ENCODE peak calls at places on chromosome 9, in ten cellular contexts. One of them, this sample, is unnamed.

GRCh38 chr9:132024589-132024988 is 55.1 kb downstream of the MED27 start:
- DNase-seq in NCI-H1694 treated with DMSO at 0.1 percent for 48 hours: no peak
- DNase-seq in breast epithelium: no peak
- DNase-seq in GM12891: no peak
- DNase-seq in iPS-NIHi11: no peak
- DNase-seq in brain microvascular endothelial cell: no peak
- DNase-seq in prostate gland: no peak
- DNase-seq in midbrain: no peak
- DNase-seq in astrocyte of the hippocampus: no peak
- DNase-seq in fibroblast of pulmonary artery: no peak
- DNase-seq in this sample: no peak

GRCh38 chr9:35579130-35579529 is 25.9 kb upstream of the TESK1 start:
- DNase-seq in NCI-H1694 treated with DMSO at 0.1 percent for 48 hours: no peak
- DNase-seq in breast epithelium: no peak
- DNase-seq in GM12891: no peak
- DNase-seq in iPS-NIHi11: no peak
- DNase-seq in brain microvascular endothelial cell: no peak
- DNase-seq in prostate gland: no peak
- DNase-seq in midbrain: no peak
- DNase-seq in astrocyte of the hippocampus: no peak
- DNase-seq in fibroblast of pulmonary artery: no peak
- DNase-seq in this sample: no peak

GRCh38 chr9:4137234-4137633 is 162.6 kb downstream of the GLIS3 start:
- DNase-seq in NCI-H1694 treated with DMSO at 0.1 percent for 48 hours: no peak
- DNase-seq in breast epithelium: no peak
- DNase-seq in GM12891: no peak
- DNase-seq in iPS-NIHi11: peak
- DNase-seq in brain microvascular endothelial cell: peak
- DNase-seq in prostate gland: no peak
- DNase-seq in midbrain: no peak
- DNase-seq in astrocyte of the hippocampus: peak
- DNase-seq in fibroblast of pulmonary artery: peak
- DNase-seq in this sample: peak

GRCh38 chr9:109295475-109296110 is 25.3 kb downstream of the EPB41L4B start:
- DNase-seq in NCI-H1694 treated with DMSO at 0.1 percent for 48 hours: peak
- DNase-seq in breast epithelium: no peak
- DNase-seq in GM12891: no peak
- DNase-seq in iPS-NIHi11: no peak
- DNase-seq in brain microvascular endothelial cell: no peak
- DNase-seq in prostate gland: no peak
- DNase-seq in midbrain: no peak
- DNase-seq in astrocyte of the hippocampus: peak
- DNase-seq in fibroblast of pulmonary artery: no peak
- DNase-seq in this sample: peak

GRCh38 chr9:91905958-91906585 is 44.0 kb downstream of the ROR2 start:
- DNase-seq in NCI-H1694 treated with DMSO at 0.1 percent for 48 hours: no peak
- DNase-seq in breast epithelium: no peak
- DNase-seq in GM12891: peak
- DNase-seq in iPS-NIHi11: no peak
- DNase-seq in brain microvascular endothelial cell: no peak
- DNase-seq in prostate gland: peak
- DNase-seq in midbrain: no peak
- DNase-seq in astrocyte of the hippocampus: no peak
- DNase-seq in fibroblast of pulmonary artery: no peak
- DNase-seq in this sample: peak

GRCh38 chr9:114503522-114504340 is 1.5 kb downstream of the WHRN start:
- DNase-seq in NCI-H1694 treated with DMSO at 0.1 percent for 48 hours: no peak
- DNase-seq in breast epithelium: no peak
- DNase-seq in GM12891: no peak
- DNase-seq in iPS-NIHi11: no peak
- DNase-seq in brain microvascular endothelial cell: no peak
- DNase-seq in prostate gland: no peak
- DNase-seq in midbrain: peak
- DNase-seq in astrocyte of the hippocampus: peak
- DNase-seq in fibroblast of pulmonary artery: no peak
- DNase-seq in this sample: no peak

GRCh38 chr9:2720179-2720654 is 2.9 kb downstream of the KCNV2 start:
- DNase-seq in NCI-H1694 treated with DMSO at 0.1 percent for 48 hours: no peak
- DNase-seq in breast epithelium: no peak
- DNase-seq in GM12891: no peak
- DNase-seq in iPS-NIHi11: no peak
- DNase-seq in brain microvascular endothelial cell: no peak
- DNase-seq in prostate gland: no peak
- DNase-seq in midbrain: no peak
- DNase-seq in astrocyte of the hippocampus: no peak
- DNase-seq in fibroblast of pulmonary artery: no peak
- DNase-seq in this sample: no peak

GRCh38 chr9:3809724-3810123 is 283.9 kb upstream of the RFX3 start:
- DNase-seq in NCI-H1694 treated with DMSO at 0.1 percent for 48 hours: no peak
- DNase-seq in breast epithelium: no peak
- DNase-seq in GM12891: no peak
- DNase-seq in iPS-NIHi11: no peak
- DNase-seq in brain microvascular endothelial cell: no peak
- DNase-seq in prostate gland: no peak
- DNase-seq in midbrain: no peak
- DNase-seq in astrocyte of the hippocampus: no peak
- DNase-seq in fibroblast of pulmonary artery: no peak
- DNase-seq in this sample: no peak

GRCh38 chr9:19498015-19498414 is 89.2 kb downstream of the ACER2 start:
- DNase-seq in NCI-H1694 treated with DMSO at 0.1 percent for 48 hours: no peak
- DNase-seq in breast epithelium: no peak
- DNase-seq in GM12891: no peak
- DNase-seq in iPS-NIHi11: no peak
- DNase-seq in brain microvascular endothelial cell: no peak
- DNase-seq in prostate gland: no peak
- DNase-seq in midbrain: no peak
- DNase-seq in astrocyte of the hippocampus: no peak
- DNase-seq in fibroblast of pulmonary artery: peak
- DNase-seq in this sample: peak

GRCh38 chr9:92342825-92343488 is 17.2 kb downstream of the CENPP start:
- DNase-seq in NCI-H1694 treated with DMSO at 0.1 percent for 48 hours: no peak
- DNase-seq in breast epithelium: no peak
- DNase-seq in GM12891: no peak
- DNase-seq in iPS-NIHi11: no peak
- DNase-seq in brain microvascular endothelial cell: no peak
- DNase-seq in prostate gland: no peak
- DNase-seq in midbrain: peak
- DNase-seq in astrocyte of the hippocampus: peak
- DNase-seq in fibroblast of pulmonary artery: peak
- DNase-seq in this sample: no peak

GRCh38 chr9:76453785-76454184 is 5.2 kb upstream of the GCNT1 start:
- DNase-seq in NCI-H1694 treated with DMSO at 0.1 percent for 48 hours: no peak
- DNase-seq in breast epithelium: no peak
- DNase-seq in GM12891: no peak
- DNase-seq in iPS-NIHi11: no peak
- DNase-seq in brain microvascular endothelial cell: peak
- DNase-seq in prostate gland: no peak
- DNase-seq in midbrain: no peak
- DNase-seq in astrocyte of the hippocampus: no peak
- DNase-seq in fibroblast of pulmonary artery: peak
- DNase-seq in this sample: peak

GRCh38 chr9:117595650-117596049 is 108.6 kb upstream of the TLR4 start:
- DNase-seq in NCI-H1694 treated with DMSO at 0.1 percent for 48 hours: no peak
- DNase-seq in breast epithelium: no peak
- DNase-seq in GM12891: no peak
- DNase-seq in iPS-NIHi11: no peak
- DNase-seq in brain microvascular endothelial cell: no peak
- DNase-seq in prostate gland: no peak
- DNase-seq in midbrain: no peak
- DNase-seq in astrocyte of the hippocampus: no peak
- DNase-seq in fibroblast of pulmonary artery: no peak
- DNase-seq in this sample: no peak

GRCh38 chr9:92463989-92464388 is 18.3 kb downstream of the ASPN start:
- DNase-seq in NCI-H1694 treated with DMSO at 0.1 percent for 48 hours: no peak
- DNase-seq in breast epithelium: no peak
- DNase-seq in GM12891: no peak
- DNase-seq in iPS-NIHi11: no peak
- DNase-seq in brain microvascular endothelial cell: peak
- DNase-seq in prostate gland: no peak
- DNase-seq in midbrain: no peak
- DNase-seq in astrocyte of the hippocampus: peak
- DNase-seq in fibroblast of pulmonary artery: peak
- DNase-seq in this sample: peak

GRCh38 chr9:86667307-86667706 is 280.0 kb downstream of the GAS1 start:
- DNase-seq in NCI-H1694 treated with DMSO at 0.1 percent for 48 hours: no peak
- DNase-seq in breast epithelium: no peak
- DNase-seq in GM12891: no peak
- DNase-seq in iPS-NIHi11: no peak
- DNase-seq in brain microvascular endothelial cell: peak
- DNase-seq in prostate gland: no peak
- DNase-seq in midbrain: no peak
- DNase-seq in astrocyte of the hippocampus: peak
- DNase-seq in fibroblast of pulmonary artery: no peak
- DNase-seq in this sample: no peak

GRCh38 chr9:69975681-69976080 is 68.0 kb upstream of the MAMDC2 start:
- DNase-seq in NCI-H1694 treated with DMSO at 0.1 percent for 48 hours: no peak
- DNase-seq in breast epithelium: no peak
- DNase-seq in GM12891: no peak
- DNase-seq in iPS-NIHi11: no peak
- DNase-seq in brain microvascular endothelial cell: peak
- DNase-seq in prostate gland: no peak
- DNase-seq in midbrain: no peak
- DNase-seq in astrocyte of the hippocampus: peak
- DNase-seq in fibroblast of pulmonary artery: no peak
- DNase-seq in this sample: no peak

GRCh38 chr9:13728917-13729811 is 449.7 kb upstream of the MPDZ start:
- DNase-seq in NCI-H1694 treated with DMSO at 0.1 percent for 48 hours: no peak
- DNase-seq in breast epithelium: no peak
- DNase-seq in GM12891: no peak
- DNase-seq in iPS-NIHi11: no peak
- DNase-seq in brain microvascular endothelial cell: no peak
- DNase-seq in prostate gland: no peak
- DNase-seq in midbrain: no peak
- DNase-seq in astrocyte of the hippocampus: peak
- DNase-seq in fibroblast of pulmonary artery: peak
- DNase-seq in this sample: peak

GRCh38 chr9:109117856-109118801 is 1.6 kb downstream of the TMEM245 start:
- DNase-seq in NCI-H1694 treated with DMSO at 0.1 percent for 48 hours: no peak
- DNase-seq in breast epithelium: no peak
- DNase-seq in GM12891: no peak
- DNase-seq in iPS-NIHi11: no peak
- DNase-seq in brain microvascular endothelial cell: peak
- DNase-seq in prostate gland: no peak
- DNase-seq in midbrain: no peak
- DNase-seq in astrocyte of the hippocampus: peak
- DNase-seq in fibroblast of pulmonary artery: peak
- DNase-seq in this sample: peak

GRCh38 chr9:120877276-120878034 is 467 bp upstream of the PHF19 start:
- DNase-seq in NCI-H1694 treated with DMSO at 0.1 percent for 48 hours: peak
- DNase-seq in breast epithelium: no peak
- DNase-seq in GM12891: peak
- DNase-seq in iPS-NIHi11: peak
- DNase-seq in brain microvascular endothelial cell: peak
- DNase-seq in prostate gland: peak
- DNase-seq in midbrain: peak
- DNase-seq in astrocyte of the hippocampus: peak
- DNase-seq in fibroblast of pulmonary artery: peak
- DNase-seq in this sample: peak

GRCh38 chr9:121157939-121158338 is 43.7 kb downstream of the RAB14 start:
- DNase-seq in NCI-H1694 treated with DMSO at 0.1 percent for 48 hours: no peak
- DNase-seq in breast epithelium: no peak
- DNase-seq in GM12891: no peak
- DNase-seq in iPS-NIHi11: no peak
- DNase-seq in brain microvascular endothelial cell: no peak
- DNase-seq in prostate gland: no peak
- DNase-seq in midbrain: no peak
- DNase-seq in astrocyte of the hippocampus: no peak
- DNase-seq in fibroblast of pulmonary artery: no peak
- DNase-seq in this sample: no peak

GRCh38 chr9:37921546-37922300 is 17.8 kb upstream of the SLC25A51 start:
- DNase-seq in NCI-H1694 treated with DMSO at 0.1 percent for 48 hours: no peak
- DNase-seq in breast epithelium: no peak
- DNase-seq in GM12891: no peak
- DNase-seq in iPS-NIHi11: no peak
- DNase-seq in brain microvascular endothelial cell: no peak
- DNase-seq in prostate gland: peak
- DNase-seq in midbrain: peak
- DNase-seq in astrocyte of the hippocampus: peak
- DNase-seq in fibroblast of pulmonary artery: no peak
- DNase-seq in this sample: no peak

GRCh38 chr9:133986061-133986460 is 6.1 kb downstream of the VAV2 start:
- DNase-seq in NCI-H1694 treated with DMSO at 0.1 percent for 48 hours: no peak
- DNase-seq in breast epithelium: no peak
- DNase-seq in GM12891: no peak
- DNase-seq in iPS-NIHi11: peak
- DNase-seq in brain microvascular endothelial cell: no peak
- DNase-seq in prostate gland: no peak
- DNase-seq in midbrain: no peak
- DNase-seq in astrocyte of the hippocampus: no peak
- DNase-seq in fibroblast of pulmonary artery: no peak
- DNase-seq in this sample: no peak

GRCh38 chr9:3330792-3331420 is 194.9 kb downstream of the RFX3 start:
- DNase-seq in NCI-H1694 treated with DMSO at 0.1 percent for 48 hours: no peak
- DNase-seq in breast epithelium: no peak
- DNase-seq in GM12891: no peak
- DNase-seq in iPS-NIHi11: no peak
- DNase-seq in brain microvascular endothelial cell: peak
- DNase-seq in prostate gland: no peak
- DNase-seq in midbrain: no peak
- DNase-seq in astrocyte of the hippocampus: peak
- DNase-seq in fibroblast of pulmonary artery: peak
- DNase-seq in this sample: no peak

GRCh38 chr9:38061326-38061947 is 7.6 kb downstream of the SHB start:
- DNase-seq in NCI-H1694 treated with DMSO at 0.1 percent for 48 hours: no peak
- DNase-seq in breast epithelium: no peak
- DNase-seq in GM12891: no peak
- DNase-seq in iPS-NIHi11: no peak
- DNase-seq in brain microvascular endothelial cell: no peak
- DNase-seq in prostate gland: no peak
- DNase-seq in midbrain: no peak
- DNase-seq in astrocyte of the hippocampus: no peak
- DNase-seq in fibroblast of pulmonary artery: no peak
- DNase-seq in this sample: peak

GRCh38 chr9:129866373-129867137 is 31.3 kb downstream of the USP20 start:
- DNase-seq in NCI-H1694 treated with DMSO at 0.1 percent for 48 hours: no peak
- DNase-seq in breast epithelium: no peak
- DNase-seq in GM12891: no peak
- DNase-seq in iPS-NIHi11: no peak
- DNase-seq in brain microvascular endothelial cell: no peak
- DNase-seq in prostate gland: no peak
- DNase-seq in midbrain: no peak
- DNase-seq in astrocyte of the hippocampus: no peak
- DNase-seq in fibroblast of pulmonary artery: no peak
- DNase-seq in this sample: no peak

GRCh38 chr9:116461632-116462031 is 225.5 kb upstream of the TRIM32 start:
- DNase-seq in NCI-H1694 treated with DMSO at 0.1 percent for 48 hours: no peak
- DNase-seq in breast epithelium: no peak
- DNase-seq in GM12891: no peak
- DNase-seq in iPS-NIHi11: no peak
- DNase-seq in brain microvascular endothelial cell: no peak
- DNase-seq in prostate gland: no peak
- DNase-seq in midbrain: no peak
- DNase-seq in astrocyte of the hippocampus: no peak
- DNase-seq in fibroblast of pulmonary artery: no peak
- DNase-seq in this sample: no peak

GRCh38 chr9:97565262-97565661 is 63.8 kb downstream of the TMOD1 start:
- DNase-seq in NCI-H1694 treated with DMSO at 0.1 percent for 48 hours: no peak
- DNase-seq in breast epithelium: no peak
- DNase-seq in GM12891: no peak
- DNase-seq in iPS-NIHi11: no peak
- DNase-seq in brain microvascular endothelial cell: no peak
- DNase-seq in prostate gland: no peak
- DNase-seq in midbrain: no peak
- DNase-seq in astrocyte of the hippocampus: no peak
- DNase-seq in fibroblast of pulmonary artery: no peak
- DNase-seq in this sample: no peak

GRCh38 chr9:128372188-128372641 is 1.0 kb downstream of the URM1 start:
- DNase-seq in NCI-H1694 treated with DMSO at 0.1 percent for 48 hours: no peak
- DNase-seq in breast epithelium: no peak
- DNase-seq in GM12891: no peak
- DNase-seq in iPS-NIHi11: no peak
- DNase-seq in brain microvascular endothelial cell: no peak
- DNase-seq in prostate gland: no peak
- DNase-seq in midbrain: peak
- DNase-seq in astrocyte of the hippocampus: peak
- DNase-seq in fibroblast of pulmonary artery: no peak
- DNase-seq in this sample: no peak

GRCh38 chr9:89312154-89312616 is 1.2 kb downstream of the CKS2 start:
- DNase-seq in NCI-H1694 treated with DMSO at 0.1 percent for 48 hours: no peak
- DNase-seq in breast epithelium: no peak
- DNase-seq in GM12891: no peak
- DNase-seq in iPS-NIHi11: no peak
- DNase-seq in brain microvascular endothelial cell: no peak
- DNase-seq in prostate gland: no peak
- DNase-seq in midbrain: no peak
- DNase-seq in astrocyte of the hippocampus: peak
- DNase-seq in fibroblast of pulmonary artery: no peak
- DNase-seq in this sample: no peak

This sample was measured in fibroblast of villous mesenchyme.